ENCODE peak calls at places on chromosome 1, in five cellular contexts. H is amniotic stem cell; I is HL-60; K is stimulated activated CD8-positive, alpha-beta memory T cell treated with anti-CD3 and anti-CD28 coated beads, Interleukin-12 subunit alpha, Interleukin-12 subunit beta, amount 100 ng/mL, for 4 hours; R is activated gamma-delta T cell treated with Interleukin-2 at 50 U/mL for 16 hours. O is an unnamed sample.

GRCh38 chr1:19476440-19477190 is 8.7 kb downstream of the CAPZB start:
- DNase-seq in H (no peak), I (no peak), K (no peak), R (peak; percentile 37), O (no peak)

GRCh38 chr1:119351997-119352396 is 16.6 kb upstream of the HAO2 start:
- DNase-seq in H (no peak), I (no peak), K (no peak), R (no peak), O (no peak)

GRCh38 chr1:73673980-73674379 is 524.0 kb downstream of the LRRIQ3 start:
- DNase-seq in H (no peak), I (no peak), K (no peak), R (no peak), O (no peak)

GRCh38 chr1:2948001-2948750 is 73.1 kb upstream of the ACTRT2 start:
- DNase-seq in H (no peak), I (no peak), K (no peak), R (no peak), O (no peak)

GRCh38 chr1:9689011-9689706 is 37.6 kb downstream of the PIK3CD start:
- DNase-seq in H (peak; percentile 28), I (no peak), K (peak; percentile 78), R (peak; percentile 85), O (no peak)

GRCh38 chr1:68175621-68176398 is 56.5 kb downstream of the WLS start:
- DNase-seq in H (no peak), I (no peak), K (no peak), R (no peak), O (no peak)

GRCh38 chr1:115343200-115343737 is 5.2 kb upstream of the NGF start:
- DNase-seq in H (no peak), I (no peak), K (no peak), R (no peak), O (no peak)

GRCh38 chr1:92909321-92909720 is 51.9 kb downstream of the DIPK1A start:
- DNase-seq in H (peak; percentile 38), I (no peak), K (no peak), R (no peak), O (no peak)

GRCh38 chr1:166822385-166822784 is 16.9 kb upstream of the POGK start:
- DNase-seq in H (no peak), I (no peak), K (no peak), R (no peak), O (no peak)

GRCh38 chr1:25785321-25786067 is 14.5 kb upstream of the SELENON start:
- DNase-seq in H (no peak), I (no peak), K (no peak), R (no peak), O (no peak)

GRCh38 chr1:50531027-50531426 is 107.8 kb upstream of the DMRTA2 start:
- DNase-seq in H (no peak), I (no peak), K (no peak), R (no peak), O (no peak)

GRCh38 chr1:14435368-14436023 is 163.0 kb upstream of the KAZN start:
- DNase-seq in H (no peak), I (no peak), K (no peak), R (no peak), O (no peak)

GRCh38 chr1:108661030-108661609 is at the start of gene HENMT1:
- DNase-seq in H (no peak), I (peak; percentile 43), K (peak; percentile 67), R (peak; percentile 74), O (peak; percentile 11)

GRCh38 chr1:29878501-29878900 is 642.2 kb downstream of the PTPRU start:
- DNase-seq in H (no peak), I (no peak), K (no peak), R (no peak), O (no peak)

GRCh38 chr1:28773105-28773504 is 36.4 kb downstream of the YTHDF2 start:
- DNase-seq in H (no peak), I (no peak), K (no peak), R (no peak), O (no peak)

GRCh38 chr1:8070381-8070811 is 44.3 kb upstream of the ERRFI1 start:
- DNase-seq in H (no peak), I (no peak), K (no peak), R (no peak), O (no peak)

GRCh38 chr1:200659269-200659668 is 10.4 kb downstream of the DDX59 start:
- DNase-seq in H (no peak), I (no peak), K (no peak), R (no peak), O (no peak)

GRCh38 chr1:166907763-166908162 is 31.7 kb upstream of the TADA1 start:
- DNase-seq in H (no peak), I (no peak), K (no peak), R (no peak), O (no peak)

GRCh38 chr1:164977561-164977960 is 379.0 kb downstream of the LMX1A start:
- DNase-seq in H (no peak), I (no peak), K (no peak), R (no peak), O (no peak)

GRCh38 chr1:51733793-51734522 is 117.1 kb downstream of the OSBPL9 start:
- DNase-seq in H (no peak), I (no peak), K (no peak), R (no peak), O (no peak)